ENCODE peak calls at places on chromosomes 1 and 21, in nine cellular contexts. E, X, H, S, A, L, K, U and B are unnamed samples. For H3K36me3, the result is how much of the 10 kb centered on the place peaks cover.

GRCh38 chr21:39673163-39673562 is 60.4 kb downstream of the B3GALT5 start:
- DNase-seq in U (no peak), K (no peak), H (no peak), L (no peak), S (no peak), A (no peak), X (no peak), E (no peak), B (no peak)

GRCh38 chr1:2036287-2036686 is 13.9 kb upstream of the PRKCZ start:
- DNase-seq in K (no peak), H (no peak), U (no peak), A (no peak), E (no peak), L (no peak), X (no peak), S (no peak), B (no peak)

GRCh38 chr1:162878000-162878596 is 17.1 kb upstream of the CCDC190 start:
- DNase-seq in E (peak), H (peak), A (no peak), S (peak), K (peak), U (peak), X (peak), L (peak), B (no peak)

GRCh38 chr1:228784191-228784590 is 48.9 kb downstream of the RHOU start:
- DNase-seq in L (no peak), U (no peak), A (no peak), E (no peak), K (no peak), H (no peak), S (no peak), X (no peak), B (no peak)

GRCh38 chr1:113369715-113370114 is 20.6 kb upstream of the MAGI3 start:
- DNase-seq in H (no peak), U (no peak), K (no peak), L (no peak), E (no peak), A (no peak), X (no peak), S (no peak), B (no peak)

GRCh38 chr1:161772397-161772796 is 6.3 kb downstream of the ATF6 start:
- DNase-seq in H (no peak), K (no peak), E (no peak), X (no peak), U (no peak), A (no peak), S (no peak), L (no peak), B (no peak)

GRCh38 chr1:109792056-109792831 is 28.5 kb upstream of the EPS8L3 start:
- DNase-seq in K (peak), E (peak), S (peak), L (peak), A (no peak), U (peak), H (peak), X (peak), B (peak)

GRCh38 chr1:205350626-205351235 is 6.0 kb downstream of the KLHDC8A start:
- DNase-seq in K (no peak), H (no peak), U (no peak), S (no peak), X (no peak), L (peak), E (no peak), A (no peak), B (no peak)

GRCh38 chr1:216215169-216215568 is 208.1 kb downstream of the USH2A start:
- DNase-seq in A (no peak), E (no peak), U (peak), K (peak), X (no peak), H (no peak), S (no peak), L (no peak), B (no peak)

GRCh38 chr1:3078941-3079340 is 9.9 kb downstream of the PRDM16 start:
- DNase-seq in L (no peak), A (no peak), S (peak), H (no peak), E (no peak), K (no peak), X (no peak), U (peak), B (no peak)

GRCh38 chr1:31324992-31325391 is 28.2 kb downstream of the ZCCHC17 start:
- DNase-seq in S (no peak), U (no peak), H (no peak), E (no peak), A (no peak), K (no peak), L (no peak), X (no peak), B (no peak)

GRCh38 chr1:184624051-184624450 is 130.6 kb downstream of the EDEM3 start:
- DNase-seq in H (no peak), U (no peak), A (no peak), E (no peak), S (no peak), K (no peak), X (peak), L (peak), B (no peak)

GRCh38 chr1:38444311-38444710 is 397.7 kb upstream of the POU3F1 start:
- DNase-seq in A (peak), E (peak), S (peak), K (peak), X (no peak), L (peak), H (no peak), U (peak), B (no peak)

GRCh38 chr1:190365283-190365682 is 112.4 kb downstream of the BRINP3 start:
- DNase-seq in X (no peak), H (no peak), S (no peak), A (no peak), U (no peak), K (no peak), E (no peak), L (no peak), B (no peak)

GRCh38 chr21:33791058-33791457 is 124.5 kb downstream of the ATP5PO start:
- DNase-seq in U (no peak), K (no peak), L (no peak), X (no peak), S (no peak), E (no peak), A (no peak), H (no peak), B (no peak)
- H3K36me3 ChIP-seq in U (under half), K (under half), L (under half), X (under half), S (under half), E (under half), A (under half), H (under half), B (under half)

DNA sequence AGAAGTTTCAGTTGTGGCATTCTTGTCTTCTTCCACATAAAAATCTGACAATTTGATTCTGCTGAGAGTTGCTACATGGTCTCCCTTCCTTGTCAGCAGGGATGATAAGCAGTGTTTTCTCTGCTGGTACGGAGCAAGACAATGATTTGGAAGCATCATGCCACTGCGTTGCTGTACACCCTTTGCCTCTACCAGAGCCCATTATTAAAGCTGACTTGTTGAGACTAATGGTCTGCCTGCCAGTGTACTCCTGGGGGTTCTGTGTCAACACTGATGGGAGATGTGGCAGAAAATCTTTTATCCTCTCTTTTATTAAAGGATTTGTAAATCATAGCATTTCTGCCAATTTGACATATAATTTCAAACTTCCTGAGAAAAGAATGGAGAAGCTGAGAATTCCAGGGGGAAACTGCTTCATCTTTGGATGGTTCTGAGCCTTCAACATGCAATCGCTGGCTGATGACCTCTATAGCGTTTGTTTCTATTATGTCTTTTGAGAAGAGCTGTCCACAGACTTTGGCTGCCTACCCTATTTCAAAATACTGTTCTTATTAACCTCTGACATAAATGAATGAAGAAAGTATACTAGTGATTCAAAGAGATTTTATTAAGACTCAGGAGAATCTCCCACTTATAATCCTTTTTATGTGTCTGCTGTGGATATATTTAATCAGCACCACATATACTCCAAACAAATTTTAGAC is 47.9 kb upstream of the DYNLT5 start:
- DNase-seq in U (no peak), A (no peak), K (no peak), H (no peak), E (no peak), L (no peak), X (no peak), S (no peak), B (no peak)
- H3K36me3 ChIP-seq in U (under half), A (under half), K (under half), H (under half), E (under half), L (under half), X (under half), S (under half), B (under half)

GRCh38 chr1:210447456-210448057 is 118.9 kb downstream of the HHAT start:
- DNase-seq in E (no peak), L (no peak), X (no peak), A (no peak), S (no peak), K (no peak), H (no peak), U (no peak), B (no peak)

GRCh38 chr1:210445931-210446330 is 117.2 kb downstream of the HHAT start:
- DNase-seq in S (no peak), H (no peak), L (no peak), E (no peak), U (no peak), A (no peak), X (no peak), K (no peak), B (no peak)

GRCh38 chr1:210445485-210445884 is 116.8 kb downstream of the HHAT start:
- DNase-seq in K (no peak), H (no peak), E (no peak), L (no peak), U (no peak), A (no peak), S (no peak), X (no peak), B (no peak)

GRCh38 chr1:210446479-210446878 is 117.8 kb downstream of the HHAT start:
- DNase-seq in H (no peak), S (peak), A (no peak), L (no peak), U (peak), K (peak), E (peak), X (peak), B (no peak)

DNA sequence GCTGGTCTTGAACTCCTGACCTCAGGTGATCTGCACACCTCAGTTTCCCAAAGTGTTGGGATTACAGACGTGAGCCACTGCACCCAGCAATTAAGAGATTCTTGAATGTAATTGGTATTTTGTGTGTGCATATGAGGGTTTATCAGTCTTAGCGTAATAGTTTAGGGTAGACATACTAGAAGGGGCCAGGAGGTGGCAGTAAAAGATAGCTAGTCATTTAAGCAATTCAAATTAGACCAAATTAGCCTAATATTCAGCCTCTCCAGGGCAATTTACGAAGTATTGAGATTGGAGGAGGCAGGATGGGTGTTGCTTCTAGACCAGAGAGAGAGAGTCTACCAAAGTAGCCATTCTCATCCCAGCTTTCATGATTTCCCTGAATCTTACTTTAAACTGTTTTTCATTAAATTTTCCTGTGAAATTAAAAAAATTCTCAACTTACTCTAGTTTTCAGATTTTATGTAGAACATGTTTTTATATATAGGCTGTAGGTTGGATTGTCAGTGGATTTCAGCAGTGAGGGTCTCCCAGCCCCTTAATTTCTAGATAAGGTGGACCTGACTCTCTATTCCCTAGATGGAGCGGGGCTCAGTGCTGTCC is 119.7 kb downstream of the HHAT start:
- DNase-seq in H (no peak), L (peak), A (no peak), E (peak), U (peak), S (peak), X (peak), K (peak), B (no peak)
- H3K36me3 ChIP-seq in H (under half), L (under half), A (under half), E (under half), U (under half), S (under half), X (under half), K (under half), B (under half)

DNA sequence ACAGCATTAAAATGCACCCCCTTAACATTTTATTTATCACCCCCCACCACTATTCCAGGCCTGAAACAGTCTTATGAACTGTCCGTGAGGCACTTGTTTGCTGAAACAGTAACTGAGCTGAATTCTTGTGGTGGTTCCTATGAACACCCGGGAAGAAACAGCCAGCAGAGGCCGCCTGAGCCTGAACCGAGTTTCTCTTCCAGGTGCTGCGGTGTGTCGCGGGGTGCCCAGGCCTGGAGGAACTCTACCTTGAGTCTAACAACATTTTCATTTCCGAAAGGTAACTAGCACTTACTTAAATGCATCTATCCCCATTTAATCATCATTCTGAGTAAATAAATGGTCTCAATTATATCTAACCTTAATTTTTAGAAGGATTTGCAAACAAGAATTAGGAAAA is 66.8 kb downstream of the TBCE start:
- DNase-seq in U (no peak), X (no peak), H (no peak), S (no peak), A (no peak), K (no peak), E (no peak), L (no peak), B (no peak)
- H3K36me3 ChIP-seq in U (under half), X (under half), H (under half), S (under half), A (half or more), K (under half), E (under half), L (under half), B (under half)

DNA sequence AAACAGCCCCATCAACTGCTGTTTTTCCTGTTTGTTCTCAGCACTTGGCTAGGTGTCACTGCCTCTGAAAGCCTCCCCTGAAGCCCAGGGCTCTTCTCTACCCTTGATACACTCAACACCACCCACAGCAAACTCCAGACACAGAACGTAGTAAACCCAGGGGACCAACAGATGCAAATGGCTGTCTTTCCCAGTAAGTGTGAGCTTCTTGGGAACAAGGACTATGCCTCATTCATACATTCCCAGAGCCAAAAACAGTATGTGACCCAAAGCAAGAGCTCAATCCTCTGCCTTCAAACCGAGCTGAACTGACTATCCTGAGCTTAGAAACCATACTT is 4.4 kb downstream of the LBR start:
- DNase-seq in E (no peak), K (no peak), H (no peak), X (no peak), U (no peak), L (no peak), A (no peak), S (no peak), B (no peak)
- H3K36me3 ChIP-seq in E (under half), K (under half), H (under half), X (under half), U (under half), L (under half), A (under half), S (under half), B (under half)

DNA sequence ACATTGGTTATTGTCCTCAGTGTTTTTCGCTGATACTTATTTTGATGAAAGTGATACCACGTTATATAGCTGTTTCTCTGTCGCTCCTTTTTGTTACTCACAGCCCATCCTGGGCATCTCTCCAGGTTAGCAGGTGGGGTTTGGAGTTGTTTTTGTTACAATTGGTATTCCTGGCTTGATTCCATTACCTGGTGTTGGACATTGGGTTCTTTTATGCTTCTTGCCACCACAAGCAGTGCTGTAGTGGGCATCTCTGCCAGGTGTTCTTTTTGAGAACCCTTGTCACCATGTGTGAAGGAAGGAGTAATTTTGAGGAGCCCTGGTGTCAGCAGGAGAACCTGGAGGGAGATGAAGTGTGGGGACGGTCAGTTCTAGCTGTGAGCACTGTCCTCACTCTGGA is 47.5 kb upstream of the PWP2 start:
- DNase-seq in X (no peak), H (no peak), U (no peak), L (no peak), K (no peak), A (no peak), S (no peak), E (no peak), B (no peak)
- H3K36me3 ChIP-seq in X (under half), H (under half), U (under half), L (under half), K (under half), A (half or more), S (under half), E (under half), B (under half)